ENCODE peak calls at places on chromosome 10, in nine cellular contexts. I, E, W, G, Y, M, V, P and A are unnamed samples. For H3K4me1 and H3K36me3, the result is how much of the 10 kb centered on the place peaks cover.

GRCh38 chr10:130388746-130389145 is 252.6 kb downstream of the GLRX3 start:
- DNase-seq in Y (no peak), I (no peak), W (no peak), E (no peak), V (no peak), P (no peak), G (no peak), M (no peak), A (no peak)

GRCh38 chr10:100413206-100413605 is 49.6 kb upstream of the WNT8B start:
- DNase-seq in Y (no peak), V (no peak), W (no peak), G (no peak), E (no peak), M (no peak), I (no peak), P (no peak), A (no peak)

GRCh38 chr10:115941247-115941840 is 331.7 kb downstream of the GFRA1 start:
- DNase-seq in M (no peak), V (no peak), G (no peak), W (no peak), Y (no peak), E (no peak), P (no peak), I (peak), A (no peak)

GRCh38 chr10:99926925-99927718 is 82.6 kb downstream of the DNMBP start:
- DNase-seq in I (peak), M (no peak), P (peak), V (peak), W (no peak), Y (peak), E (peak), G (peak), A (no peak)

GRCh38 chr10:11642558-11642957 is 31.1 kb upstream of the USP6NL start:
- DNase-seq in E (no peak), P (no peak), I (no peak), W (no peak), G (no peak), M (no peak), Y (no peak), V (no peak), A (no peak)

GRCh38 chr10:22453948-22454347 is 108.7 kb downstream of the SPAG6 start:
- DNase-seq in I (peak), W (peak), V (no peak), G (no peak), P (no peak), M (no peak), Y (no peak), E (no peak), A (no peak)

GRCh38 chr10:4384254-4384653 is 441.8 kb upstream of the AKR1E2 start:
- DNase-seq in E (no peak), Y (no peak), W (no peak), I (peak), G (no peak), P (no peak), V (no peak), M (no peak), A (no peak)

GRCh38 chr10:72171175-72171630 is 44.6 kb upstream of the ANAPC16 start:
- DNase-seq in W (no peak), M (peak), V (no peak), Y (no peak), I (peak), P (peak), G (peak), E (peak), A (no peak)

GRCh38 chr10:72353028-72353962 is 1.4 kb downstream of the DNAJB12 start:
- DNase-seq in P (peak), W (peak), Y (no peak), G (no peak), E (no peak), M (no peak), V (no peak), I (peak), A (no peak)

GRCh38 chr10:91891285-91892001 is 17.8 kb downstream of the FGFBP3 start:
- DNase-seq in E (no peak), I (peak), G (no peak), Y (no peak), V (no peak), W (no peak), M (no peak), P (peak), A (no peak)

GRCh38 chr10:49080071-49080470 is 35.3 kb downstream of the VSTM4 start:
- DNase-seq in E (no peak), W (no peak), G (no peak), V (no peak), P (no peak), I (peak), Y (no peak), M (no peak), A (no peak)

GRCh38 chr10:124592736-124593430 is 131.3 kb downstream of the LHPP start:
- DNase-seq in V (no peak), W (no peak), Y (no peak), E (no peak), M (no peak), G (no peak), I (no peak), P (no peak), A (no peak)

GRCh38 chr10:132942101-132942739 is at the start of gene CFAP46:
- DNase-seq in W (peak), E (peak), P (no peak), I (peak), G (no peak), M (no peak), V (peak), Y (no peak), A (no peak)

GRCh38 chr10:6347391-6347951 is 144.7 kb downstream of the PFKFB3 start:
- DNase-seq in E (no peak), W (no peak), P (no peak), V (no peak), M (no peak), Y (no peak), G (no peak), I (peak), A (peak)

GRCh38 chr10:86523348-86523747 is 1.8 kb upstream of the WAPL start:
- DNase-seq in G (no peak), V (no peak), W (peak), I (peak), Y (no peak), E (no peak), P (no peak), M (no peak), A (no peak)

GRCh38 chr10:125575843-125576242 is 107.1 kb downstream of the TEX36 start:
- DNase-seq in V (no peak), G (no peak), M (no peak), E (no peak), Y (no peak), P (no peak), I (no peak), W (no peak), A (no peak)

GRCh38 chr10:122830965-122831353 is 14.7 kb downstream of the CUZD1 start:
- DNase-seq in W (no peak), Y (no peak), M (no peak), G (no peak), V (no peak), P (no peak), I (no peak), E (no peak), A (no peak)

GRCh38 chr10:112335104-112335840 is 38.6 kb upstream of the ACSL5 start:
- DNase-seq in V (no peak), G (peak), E (no peak), I (peak), Y (no peak), P (no peak), W (no peak), M (no peak), A (no peak)

GRCh38 chr10:12408472-12408871 is 59.1 kb downstream of the CAMK1D start:
- DNase-seq in G (no peak), W (no peak), V (no peak), I (no peak), M (no peak), P (no peak), E (no peak), Y (no peak), A (no peak)

DNA sequence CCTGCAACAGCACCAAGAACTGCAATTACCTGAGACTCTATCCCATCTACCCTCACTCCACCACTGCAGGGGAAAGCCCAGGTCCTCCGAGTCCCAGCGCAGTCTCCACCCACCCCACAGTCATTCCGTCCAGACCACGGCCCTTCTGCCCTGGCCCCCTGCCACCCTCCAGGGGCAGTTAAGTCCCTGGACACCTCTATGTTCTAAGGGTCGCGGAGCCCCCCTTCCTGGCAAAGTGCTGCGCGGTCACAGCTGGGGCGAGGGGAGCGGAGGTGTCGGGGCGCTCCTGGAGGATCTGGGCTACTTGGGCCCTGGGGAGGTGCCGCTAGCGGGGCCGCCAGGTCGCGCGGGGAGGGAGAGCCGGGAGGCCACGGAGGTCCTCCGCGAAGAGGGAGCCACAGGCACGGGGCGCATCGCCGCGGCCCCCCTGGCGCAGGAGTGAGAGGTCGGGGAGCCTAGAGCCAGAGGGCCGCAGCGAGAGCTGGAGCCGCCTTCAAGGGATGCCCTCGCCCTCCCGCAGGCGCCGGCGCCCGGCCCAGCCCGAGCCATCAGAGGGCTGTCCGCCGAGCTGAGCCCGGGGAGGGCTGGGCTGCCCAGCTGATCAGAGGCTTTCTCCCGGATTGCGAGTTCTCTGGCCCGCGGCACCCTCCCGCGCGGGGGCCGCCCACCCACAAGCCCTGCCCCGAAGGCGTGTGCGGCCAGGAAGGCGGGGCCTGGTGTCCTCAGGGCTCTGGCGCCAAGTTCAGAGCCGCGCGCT is 4.2 kb upstream of the ANTXRL start:
- DNase-seq in W (peak), M (no peak), Y (peak), V (peak), I (peak), G (peak), E (peak), P (no peak), A (peak)
- H3K4me3 ChIP-seq in W (peak), M (peak), Y (peak), V (peak), I (peak), G (peak), E (peak), P (peak), A (no peak)

GRCh38 chr10:44982496-44982895 is 3.9 kb upstream of the DEPP1 start:
- DNase-seq in Y (peak), E (no peak), I (no peak), M (no peak), V (no peak), G (no peak), W (no peak), P (no peak), A (no peak)
- H3K4me1 ChIP-seq in Y (under half), E (half or more), I (under half), M (under half), V (half or more), G (under half), W (half or more), P (half or more), A (under half)

GRCh38 chr10:87541114-87541513 is 36.4 kb downstream of the MINPP1 start:
- DNase-seq in W (no peak), Y (no peak), I (peak), V (no peak), G (no peak), P (no peak), E (no peak), M (no peak), A (no peak)
- H3K36me3 ChIP-seq in W (under half), Y (under half), I (under half), V (under half), G (under half), P (under half), E (under half), M (under half), A (under half)

GRCh38 chr10:69801434-69802315 is at the start of gene COL13A1:
- DNase-seq in M (peak), Y (peak), W (peak), E (peak), V (peak), I (peak), P (peak), G (peak), A (no peak)
- H3K4me3 ChIP-seq in M (peak), Y (peak), W (peak), E (peak), V (peak), I (peak), P (peak), G (peak), A (no peak)

DNA sequence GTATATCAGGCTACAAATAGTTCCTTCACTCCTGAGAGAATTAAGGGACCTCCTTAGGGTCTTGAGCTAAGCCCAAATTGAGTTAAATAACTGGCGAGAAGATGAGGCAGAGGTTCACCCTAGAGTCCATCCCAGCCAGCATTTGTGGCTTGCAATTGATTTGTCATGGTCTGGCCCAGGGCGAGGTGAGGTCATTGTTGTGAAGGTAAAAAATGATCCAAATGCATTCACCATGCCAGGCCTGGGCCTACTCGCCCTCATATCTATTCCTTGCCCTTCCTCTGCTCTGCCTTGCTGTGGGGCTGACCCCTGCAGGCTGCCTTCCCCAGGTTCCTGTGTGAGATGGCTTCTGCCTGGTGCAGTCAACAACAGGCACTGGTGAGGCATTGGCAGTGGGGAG is 207.2 kb downstream of the ZNF365 start:
- DNase-seq in Y (no peak), G (no peak), P (no peak), I (peak), E (no peak), V (no peak), W (no peak), M (no peak), A (no peak)
- H3K4me1 ChIP-seq in Y (under half), G (under half), P (under half), I (half or more), E (half or more), V (under half), W (half or more), M (under half), A (under half)

GRCh38 chr10:87786421-87786820 is 31.6 kb downstream of the ATAD1 start:
- DNase-seq in W (no peak), I (no peak), E (no peak), Y (no peak), M (no peak), V (no peak), P (no peak), G (no peak), A (no peak)
- H3K36me3 ChIP-seq in W (half or more), I (under half), E (under half), Y (under half), M (under half), V (half or more), P (under half), G (under half), A (half or more)